ENCODE peak calls at places on chromosomes 12 and 14, in ten cellular contexts. N is AG10803, P is SK-N-SH, B is PC-3, Z is foreskin fibroblast, G is bronchial epithelial cell, A is uterus, T is heart right ventricle, D is neural progenitor cell, X is prostate gland. W is an unnamed sample.
A peak's percentile ranks its signal among the peaks of the same experiment; 100 is the strongest.

GRCh38 chr14:89399594-89400068 is 17.4 kb downstream of the FOXN3 start:
- DNase-seq in X (no peak), B (no peak), N (peak; percentile 82), A (no peak), D (peak; percentile 56), P (peak; percentile 75), T (peak; percentile 38), G (peak; percentile 35), Z (peak; percentile 62), W (no peak)

GRCh38 chr14:94342334-94342934 is 19.3 kb upstream of the SERPINA6 start:
- DNase-seq in Z (peak; percentile 99), A (peak; percentile 77), G (peak; percentile 100), D (no peak), B (peak; percentile 93), P (peak; percentile 19), T (peak; percentile 89), X (peak; percentile 93), N (peak; percentile 100), W (peak; percentile 95)

GRCh38 chr14:43418314-43418713 is 1088.8 kb downstream of the FSCB start:
- DNase-seq in A (no peak), N (no peak), B (no peak), G (no peak), Z (no peak), X (no peak), P (no peak), D (no peak), T (no peak), W (no peak)

GRCh38 chr12:88299567-88300101 is 157.5 kb downstream of the TMTC3 start:
- DNase-seq in Z (peak; percentile 98), B (peak; percentile 95), G (peak; percentile 100), X (no peak), P (no peak), N (peak; percentile 98), D (no peak), T (no peak), A (no peak), W (peak; percentile 94)

GRCh38 chr14:24848427-24848826 is 201.5 kb downstream of the STXBP6 start:
- DNase-seq in P (no peak), D (no peak), T (no peak), X (no peak), N (peak; percentile 51), A (no peak), Z (peak; percentile 85), B (peak; percentile 9), G (peak; percentile 5), W (no peak)

GRCh38 chr14:91901449-91902250 is 34.3 kb upstream of the TC2N start:
- DNase-seq in G (no peak), D (no peak), N (peak; percentile 89), B (no peak), P (no peak), X (no peak), A (peak; percentile 77), Z (peak; percentile 62), T (no peak), W (no peak)

GRCh38 chr12:15152456-15152855 is 68.8 kb downstream of the RERG start:
- DNase-seq in N (peak; percentile 8), X (no peak), G (no peak), B (peak; percentile 3), P (no peak), T (no peak), Z (peak; percentile 49), A (no peak), D (no peak), W (no peak)

GRCh38 chr14:94100847-94101246 is 9.7 kb upstream of the IFI27 start:
- DNase-seq in X (no peak), G (peak; percentile 46), B (peak; percentile 17), Z (peak; percentile 92), P (no peak), D (no peak), T (no peak), A (no peak), N (peak; percentile 77), W (peak; percentile 48)

GRCh38 chr14:95380350-95381042 is 60.8 kb upstream of the CLMN start:
- DNase-seq in A (no peak), B (no peak), P (no peak), T (no peak), N (no peak), G (no peak), D (no peak), X (no peak), Z (no peak), W (no peak)

GRCh38 chr12:2319747-2320146 is 267.0 kb downstream of the CACNA1C start:
- DNase-seq in P (no peak), X (no peak), G (no peak), B (no peak), D (no peak), A (no peak), T (peak; percentile 71), N (peak; percentile 46), Z (peak; percentile 69), W (no peak)

GRCh38 chr12:7023096-7023495 is 4.8 kb upstream of the LPCAT3 start:
- DNase-seq in Z (no peak), B (no peak), X (no peak), P (no peak), G (no peak), A (no peak), T (no peak), D (no peak), N (no peak), W (no peak)

GRCh38 chr12:55874465-55874864 is 31.7 kb upstream of the MMP19 start:
- DNase-seq in X (no peak), P (no peak), A (no peak), G (peak; percentile 18), Z (peak; percentile 15), B (no peak), T (no peak), N (peak; percentile 29), D (peak; percentile 21), W (no peak)

GRCh38 chr14:99579903-99580570 is 24.0 kb downstream of the CCDC85C start:
- DNase-seq in B (peak; percentile 96), Z (no peak), N (peak; percentile 81), D (peak; percentile 65), G (peak; percentile 92), X (peak; percentile 72), P (peak; percentile 64), T (no peak), A (peak; percentile 22), W (no peak)

GRCh38 chr12:85626031-85626781 is 210.0 kb downstream of the RASSF9 start:
- DNase-seq in G (peak; percentile 91), P (no peak), T (no peak), Z (peak; percentile 90), N (peak; percentile 64), X (no peak), A (no peak), D (no peak), B (peak; percentile 82), W (peak; percentile 26)

DNA sequence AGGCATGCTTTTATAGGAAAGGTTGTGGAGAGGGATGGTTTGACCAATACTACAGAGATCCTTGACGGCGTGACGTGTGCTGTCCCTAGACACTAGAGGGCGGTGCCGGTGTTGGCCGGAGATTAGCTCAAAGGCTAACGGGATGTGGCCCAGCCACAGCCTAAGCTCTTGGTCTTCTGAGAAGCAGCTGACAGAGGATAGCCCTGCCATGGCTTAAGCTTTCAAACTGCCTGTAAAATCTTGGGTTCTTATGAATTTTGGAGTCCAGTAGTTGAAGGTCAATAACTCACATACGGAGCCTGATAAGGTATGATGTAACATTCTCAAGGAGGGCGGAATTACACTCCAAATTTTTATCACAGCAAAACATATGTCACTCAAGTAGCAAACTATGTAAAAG is 515.7 kb upstream of the ATXN7L3B start:
- DNase-seq in X (no peak), Z (no peak), T (no peak), B (peak; percentile 84), G (peak; percentile 61), D (peak; percentile 92), N (no peak), A (no peak), P (peak; percentile 36), W (no peak)
- TF ChIP-seq CTCF in X (peak; percentile 23), Z (peak; percentile 26), T (peak; percentile 55), B (peak; percentile 92), G (peak; percentile 92), D (peak; percentile 79), N (peak; percentile 15), A (no peak), P (peak; percentile 71), W (peak; percentile 80)

DNA sequence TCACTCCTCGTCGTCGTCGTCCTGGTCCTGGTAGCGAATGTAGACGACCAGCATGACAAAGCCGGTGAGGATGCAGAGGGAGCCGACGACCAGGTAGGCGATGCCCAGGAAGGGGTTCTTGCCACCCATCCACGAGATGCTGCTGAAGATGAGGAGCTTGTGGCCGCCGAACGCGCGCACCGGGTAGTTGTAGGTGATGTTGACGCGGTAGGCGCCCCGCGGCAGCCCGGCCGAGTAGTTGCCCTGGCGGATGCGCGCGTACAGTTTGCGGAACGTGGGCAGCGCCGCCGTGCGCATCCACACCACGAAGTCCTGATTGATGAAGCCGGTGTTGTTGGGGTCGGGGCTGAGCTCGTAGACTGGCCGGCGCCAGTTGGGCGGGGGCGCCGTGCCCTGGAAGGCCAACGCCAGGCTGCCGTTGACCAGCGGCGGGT is 1.0 kb downstream of the TMEM30B start:
- DNase-seq in X (peak; percentile 40), A (no peak), T (no peak), Z (no peak), G (peak; percentile 12), D (no peak), P (peak; percentile 23), B (peak; percentile 16), N (no peak), W (no peak)
- H3K4me3 ChIP-seq in X (peak overlapping the region; percentile 75), A (peak overlapping the region; percentile 19), T (peak overlapping the region; percentile 64), Z (peak overlapping the region; percentile 37), G (peak overlapping the region; percentile 97), D (peak overlapping the region; percentile 52), P (peak overlapping the region; percentile 30), B (peak overlapping the region; percentile 85), N (no peak overlapping the region), W (peak overlapping the region; percentile 49)

GRCh38 chr12:21451529-21451928 is 14.1 kb downstream of the PYROXD1 start:
- DNase-seq in P (no peak), B (no peak), T (no peak), D (no peak), X (no peak), Z (no peak), N (peak; percentile 40), A (no peak), G (no peak), W (peak; percentile 46)
- TF ChIP-seq CTCF in P (peak; percentile 43), B (peak; percentile 22), T (no peak), D (peak; percentile 48), X (no peak), Z (no peak), N (peak; percentile 5), A (no peak), G (no peak), W (peak; percentile 52)

GRCh38 chr14:59461891-59462290 is 3.3 kb downstream of the GPR135 start:
- DNase-seq in A (no peak), D (no peak), P (no peak), G (peak; percentile 70), X (no peak), N (no peak), T (no peak), Z (no peak), B (no peak), W (no peak)

GRCh38 chr14:59460378-59460777 is 4.8 kb downstream of the GPR135 start:
- DNase-seq in P (no peak), B (no peak), Z (no peak), D (no peak), N (no peak), A (no peak), X (no peak), T (no peak), G (no peak), W (no peak)

GRCh38 chr14:59465570-59466150 is 480 bp upstream of the GPR135 start:
- DNase-seq in D (no peak), G (no peak), B (no peak), N (no peak), T (no peak), A (no peak), Z (no peak), X (no peak), P (no peak), W (no peak)

GRCh38 chr14:59464651-59465569 is at the start of gene GPR135:
- DNase-seq in A (peak; percentile 76), X (peak; percentile 54), B (peak; percentile 87), D (peak; percentile 89), N (peak; percentile 38), P (peak; percentile 86), Z (peak; percentile 72), G (no peak), T (peak; percentile 56), W (no peak)

GRCh38 chr14:59463773-59464650 is 1.2 kb downstream of the GPR135 start:
- DNase-seq in A (peak; percentile 48), T (no peak), Z (peak; percentile 20), X (no peak), P (peak; percentile 80), G (no peak), D (peak; percentile 19), B (no peak), N (peak; percentile 45), W (no peak)
- H3K4me3 ChIP-seq in A (peak overlapping the region; percentile 37), T (peak overlapping the region; percentile 70), Z (peak overlapping the region; percentile 46), X (peak overlapping the region; percentile 66), P (no peak overlapping the region), G (peak overlapping the region; percentile 45), D (peak overlapping the region; percentile 66), B (peak overlapping the region; percentile 72), N (peak overlapping the region; percentile 60), W (peak overlapping the region; percentile 52)